ENCODE peak calls at places on chromosomes 11 and 22, in four cellular contexts. One of them, this sample, is unnamed.

GRCh38 chr22:45207981-45208664 is 32.6 kb downstream of the KIAA0930 start:
- DNase-seq in HepG2: no peak
- DNase-seq in K562: no peak
- DNase-seq in upper lobe of left lung: no peak
- DNase-seq in this sample: no peak

GRCh38 chr11:134610116-134610910 is 198.3 kb upstream of the B3GAT1 start:
- DNase-seq in HepG2: no peak
- DNase-seq in K562: no peak
- DNase-seq in upper lobe of left lung: no peak
- DNase-seq in this sample: no peak

GRCh38 chr11:126701555-126701897 is 299.0 kb downstream of the KIRREL3 start:
- DNase-seq in HepG2: no peak
- DNase-seq in K562: no peak
- DNase-seq in upper lobe of left lung: no peak
- DNase-seq in this sample: no peak

GRCh38 chr11:15534266-15534665 is 419.5 kb downstream of the INSC start:
- DNase-seq in HepG2: no peak
- DNase-seq in K562: no peak
- DNase-seq in upper lobe of left lung: no peak
- DNase-seq in this sample: no peak

GRCh38 chr22:17271711-17272451 is 52.6 kb upstream of the ADA2 start:
- DNase-seq in HepG2: no peak
- DNase-seq in K562: no peak
- DNase-seq in upper lobe of left lung: no peak
- DNase-seq in this sample: no peak

GRCh38 chr11:134356656-134357544 is 25.1 kb downstream of the GLB1L2 start:
- DNase-seq in HepG2: no peak
- DNase-seq in K562: no peak
- DNase-seq in upper lobe of left lung: no peak
- DNase-seq in this sample: no peak

GRCh38 chr11:128472128-128473110 is 114.9 kb downstream of the ETS1 start:
- DNase-seq in HepG2: peak; percentile 35
- DNase-seq in K562: no peak
- DNase-seq in upper lobe of left lung: no peak
- DNase-seq in this sample: no peak

GRCh38 chr22:47423861-47424820 is 661.7 kb downstream of the TBC1D22A start:
- DNase-seq in HepG2: no peak
- DNase-seq in K562: no peak
- DNase-seq in upper lobe of left lung: no peak
- DNase-seq in this sample: no peak

GRCh38 chr11:10307411-10308207 is 2.7 kb downstream of the ADM start:
- DNase-seq in HepG2: peak; percentile 71
- DNase-seq in K562: peak; percentile 83
- DNase-seq in upper lobe of left lung: peak; percentile 81
- DNase-seq in this sample: peak; percentile 89

GRCh38 chr22:19822301-19823117 is 32.2 kb downstream of the GNB1L start:
- DNase-seq in HepG2: no peak
- DNase-seq in K562: no peak
- DNase-seq in upper lobe of left lung: peak; percentile 47
- DNase-seq in this sample: peak; percentile 3

GRCh38 chr11:81913793-81914192 is 819.9 kb downstream of the FAM181B start:
- DNase-seq in HepG2: no peak
- DNase-seq in K562: no peak
- DNase-seq in upper lobe of left lung: no peak
- DNase-seq in this sample: no peak

GRCh38 chr11:18749681-18750319 is 23.8 kb upstream of the IGSF22 start:
- DNase-seq in HepG2: peak; percentile 25
- DNase-seq in K562: no peak
- DNase-seq in upper lobe of left lung: no peak
- DNase-seq in this sample: no peak

GRCh38 chr11:117456027-117456720 is 128.5 kb downstream of the CEP164 start:
- DNase-seq in HepG2: no peak
- DNase-seq in K562: no peak
- DNase-seq in upper lobe of left lung: no peak
- DNase-seq in this sample: no peak

GRCh38 chr11:65423516-65424199 is 1.1 kb downstream of the NEAT1 start:
- DNase-seq in HepG2: no peak
- DNase-seq in K562: no peak
- DNase-seq in upper lobe of left lung: peak; percentile 23
- DNase-seq in this sample: peak; percentile 44

GRCh38 chr11:118283756-118284350 is 19.8 kb upstream of the MPZL2 start:
- DNase-seq in HepG2: no peak
- DNase-seq in K562: no peak
- DNase-seq in upper lobe of left lung: no peak
- DNase-seq in this sample: no peak

GRCh38 chr11:73386026-73386425 is 9.8 kb downstream of the RELT start:
- DNase-seq in HepG2: no peak
- DNase-seq in K562: peak; percentile 76
- DNase-seq in upper lobe of left lung: peak; percentile 74
- DNase-seq in this sample: peak; percentile 40

GRCh38 chr22:20833225-20833665 is 25.4 kb downstream of the PI4KA start:
- DNase-seq in HepG2: no peak
- DNase-seq in K562: peak; percentile 46
- DNase-seq in upper lobe of left lung: no peak
- DNase-seq in this sample: no peak

GRCh38 chr11:92964471-92964870 is 5.0 kb upstream of the MTNR1B start:
- DNase-seq in HepG2: no peak
- DNase-seq in K562: no peak
- DNase-seq in upper lobe of left lung: no peak
- DNase-seq in this sample: peak; percentile 13
- TF ChIP-seq POLR2AphosphoS5 in HepG2: no peak
- TF ChIP-seq POLR2AphosphoS5 in K562: no peak
- TF ChIP-seq POLR2AphosphoS5 in upper lobe of left lung: no peak
- TF ChIP-seq POLR2AphosphoS5 in this sample: no peak

GRCh38 chr11:94152678-94153065 is 24.0 kb downstream of the PANX1 start:
- DNase-seq in HepG2: no peak
- DNase-seq in K562: no peak
- DNase-seq in upper lobe of left lung: no peak
- DNase-seq in this sample: no peak
- H3K4me1 ChIP-seq in HepG2: peaks cover 68% of the 10 kb centered on the region
- H3K4me1 ChIP-seq in K562: peaks cover 12% of the 10 kb centered on the region
- H3K4me1 ChIP-seq in upper lobe of left lung: peaks cover 35% of the 10 kb centered on the region
- H3K4me1 ChIP-seq in this sample: peaks cover 41% of the 10 kb centered on the region

GRCh38 chr11:38014405-38014804 is 1416.4 kb upstream of the RAG2 start:
- DNase-seq in HepG2: no peak
- DNase-seq in K562: no peak
- DNase-seq in upper lobe of left lung: no peak
- DNase-seq in this sample: no peak

DNA sequence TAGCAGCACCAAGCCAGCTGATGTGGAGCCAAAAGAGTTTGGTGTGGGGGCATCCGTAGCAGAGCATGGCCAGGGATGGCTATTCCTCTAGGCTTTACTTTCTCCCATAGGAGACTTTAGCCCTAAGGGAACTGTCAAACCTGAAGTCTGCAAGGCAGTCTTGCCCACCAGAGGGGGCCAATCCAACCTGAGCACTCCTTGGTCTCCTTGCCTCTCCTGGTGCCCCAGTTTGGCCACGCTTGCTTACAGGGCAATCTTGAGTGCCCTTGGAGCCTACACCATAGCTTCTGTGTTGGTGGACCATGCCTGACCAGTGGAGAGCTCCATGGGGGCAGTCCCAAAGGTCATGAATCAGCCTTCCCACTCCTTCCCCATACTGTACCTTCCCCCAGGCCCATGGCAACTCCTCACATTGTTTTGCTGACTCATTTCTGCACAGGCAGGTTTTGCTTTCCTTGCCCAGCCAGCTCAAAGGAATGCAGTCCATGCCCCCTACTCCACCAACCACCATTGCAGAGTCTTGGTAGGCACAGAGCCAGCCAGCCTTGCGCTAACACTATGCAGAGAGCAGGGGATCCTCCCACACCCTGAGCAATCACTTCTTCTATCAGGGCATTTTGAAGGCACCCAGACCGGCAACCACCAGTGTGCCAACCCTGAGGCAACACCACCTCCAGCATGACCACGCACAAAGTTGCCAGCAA is 1421.2 kb upstream of the RAG2 start:
- DNase-seq in HepG2: peak; percentile 0
- DNase-seq in K562: no peak
- DNase-seq in upper lobe of left lung: no peak
- DNase-seq in this sample: no peak
- TF ChIP-seq CTCF in HepG2: no peak
- TF ChIP-seq CTCF in K562: no peak
- TF ChIP-seq CTCF in upper lobe of left lung: no peak
- TF ChIP-seq CTCF in this sample: no peak

GRCh38 chr11:1303973-1304372 is 5.5 kb downstream of the TOLLIP start:
- DNase-seq in HepG2: no peak
- DNase-seq in K562: no peak
- DNase-seq in upper lobe of left lung: peak; percentile 75
- DNase-seq in this sample: peak; percentile 38

GRCh38 chr11:1302461-1303073 is 6.9 kb downstream of the TOLLIP start:
- DNase-seq in HepG2: peak; percentile 65
- DNase-seq in K562: no peak
- DNase-seq in upper lobe of left lung: no peak
- DNase-seq in this sample: no peak

GRCh38 chr11:1304376-1304775 is 5.1 kb downstream of the TOLLIP start:
- DNase-seq in HepG2: peak; percentile 81
- DNase-seq in K562: no peak
- DNase-seq in upper lobe of left lung: peak; percentile 41
- DNase-seq in this sample: peak; percentile 58

GRCh38 chr11:1302041-1302460 is 7.4 kb downstream of the TOLLIP start:
- DNase-seq in HepG2: no peak
- DNase-seq in K562: no peak
- DNase-seq in upper lobe of left lung: no peak
- DNase-seq in this sample: no peak

GRCh38 chr11:1303196-1303821 is 6.1 kb downstream of the TOLLIP start:
- DNase-seq in HepG2: no peak
- DNase-seq in K562: no peak
- DNase-seq in upper lobe of left lung: peak; percentile 34
- DNase-seq in this sample: peak; percentile 49
- TF ChIP-seq POLR2AphosphoS5 in HepG2: no peak
- TF ChIP-seq POLR2AphosphoS5 in K562: no peak
- TF ChIP-seq POLR2AphosphoS5 in upper lobe of left lung: no peak
- TF ChIP-seq POLR2AphosphoS5 in this sample: no peak

GRCh38 chr11:12114487-12115033 is 4.2 kb downstream of the MICAL2 start:
- DNase-seq in HepG2: no peak
- DNase-seq in K562: peak; percentile 50
- DNase-seq in upper lobe of left lung: no peak
- DNase-seq in this sample: no peak

GRCh38 chr11:12112150-12112520 is 1.7 kb downstream of the MICAL2 start:
- DNase-seq in HepG2: no peak
- DNase-seq in K562: no peak
- DNase-seq in upper lobe of left lung: no peak
- DNase-seq in this sample: no peak

GRCh38 chr11:12113294-12113693 is 2.9 kb downstream of the MICAL2 start:
- DNase-seq in HepG2: no peak
- DNase-seq in K562: no peak
- DNase-seq in upper lobe of left lung: no peak
- DNase-seq in this sample: no peak

GRCh38 chr11:12111482-12112149 is 1.2 kb downstream of the MICAL2 start:
- DNase-seq in HepG2: no peak
- DNase-seq in K562: no peak
- DNase-seq in upper lobe of left lung: no peak
- DNase-seq in this sample: no peak

DNA sequence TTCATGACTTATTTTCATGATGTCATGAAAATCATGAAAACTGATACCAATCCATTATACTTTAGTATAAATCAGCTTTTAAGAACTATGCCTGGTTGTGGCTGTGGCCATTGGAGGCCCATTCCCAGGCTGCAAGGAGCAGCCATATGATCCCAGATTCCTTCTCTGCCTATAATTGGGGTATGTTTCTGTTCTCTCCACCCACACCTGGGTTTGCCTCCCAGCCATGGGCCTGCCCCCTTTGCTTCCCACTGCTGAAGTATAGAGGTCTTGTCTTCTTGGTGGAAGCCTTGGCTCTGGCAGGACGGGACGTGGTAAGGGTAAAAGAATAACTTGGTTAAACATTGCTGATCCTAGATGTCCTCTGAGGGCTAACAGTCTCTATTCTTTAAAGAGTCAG is 2.3 kb downstream of the MICAL2 start:
- DNase-seq in HepG2: no peak
- DNase-seq in K562: no peak
- DNase-seq in upper lobe of left lung: no peak
- DNase-seq in this sample: no peak
- H3K4me1 ChIP-seq in HepG2: peaks cover 26% of the 10 kb centered on the region
- H3K4me1 ChIP-seq in K562: peaks cover 64% of the 10 kb centered on the region
- H3K4me1 ChIP-seq in upper lobe of left lung: peaks cover 36% of the 10 kb centered on the region
- H3K4me1 ChIP-seq in this sample: peaks cover 59% of the 10 kb centered on the region

DNA sequence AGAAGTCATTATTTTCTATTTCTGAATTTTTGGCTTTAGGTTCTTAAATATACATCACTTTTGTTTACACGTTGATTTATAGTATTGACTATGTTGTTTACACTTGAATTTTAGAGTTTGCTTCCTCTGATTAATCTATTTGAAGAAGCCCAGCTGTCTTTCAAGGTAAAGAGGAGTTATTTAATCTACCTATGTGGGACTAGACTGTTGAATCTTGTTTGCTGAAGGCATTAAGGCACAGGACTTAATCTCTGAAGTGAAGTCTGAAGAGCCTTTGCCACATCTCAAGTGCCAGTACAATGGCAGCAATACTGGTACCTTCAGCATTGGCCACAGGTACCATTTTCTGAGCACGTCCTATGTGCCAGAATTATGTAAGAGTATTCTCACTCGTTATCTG is 11.2 kb downstream of the POU2AF3 start:
- DNase-seq in HepG2: no peak
- DNase-seq in K562: no peak
- DNase-seq in upper lobe of left lung: no peak
- DNase-seq in this sample: no peak
- TF ChIP-seq CTCF in HepG2: no peak
- TF ChIP-seq CTCF in K562: no peak
- TF ChIP-seq CTCF in upper lobe of left lung: no peak
- TF ChIP-seq CTCF in this sample: no peak

GRCh38 chr22:42434283-42434682 is 2.1 kb upstream of the NFAM1 start:
- DNase-seq in HepG2: no peak
- DNase-seq in K562: no peak
- DNase-seq in upper lobe of left lung: no peak
- DNase-seq in this sample: no peak

GRCh38 chr22:42434748-42435425 is 2.7 kb upstream of the NFAM1 start:
- DNase-seq in HepG2: no peak
- DNase-seq in K562: no peak
- DNase-seq in upper lobe of left lung: no peak
- DNase-seq in this sample: no peak

GRCh38 chr22:42432020-42432596 is at the start of gene NFAM1:
- DNase-seq in HepG2: no peak
- DNase-seq in K562: no peak
- DNase-seq in upper lobe of left lung: peak; percentile 82
- DNase-seq in this sample: peak; percentile 30

GRCh38 chr22:42432818-42433217 is 615 bp upstream of the NFAM1 start:
- DNase-seq in HepG2: no peak
- DNase-seq in K562: no peak
- DNase-seq in upper lobe of left lung: no peak
- DNase-seq in this sample: no peak

GRCh38 chr22:42433754-42434153 is 1.6 kb upstream of the NFAM1 start:
- DNase-seq in HepG2: no peak
- DNase-seq in K562: no peak
- DNase-seq in upper lobe of left lung: no peak
- DNase-seq in this sample: no peak
- TF ChIP-seq POLR2AphosphoS5 in HepG2: no peak
- TF ChIP-seq POLR2AphosphoS5 in K562: no peak
- TF ChIP-seq POLR2AphosphoS5 in upper lobe of left lung: no peak
- TF ChIP-seq POLR2AphosphoS5 in this sample: no peak

GRCh38 chr11:106456651-106457050 is 379.2 kb downstream of the AASDHPPT start:
- DNase-seq in HepG2: no peak
- DNase-seq in K562: no peak
- DNase-seq in upper lobe of left lung: no peak
- DNase-seq in this sample: no peak
- H3K4me1 ChIP-seq in HepG2: peaks cover 44% of the 10 kb centered on the region
- H3K4me1 ChIP-seq in K562: no peaks in the 10 kb centered on the region
- H3K4me1 ChIP-seq in upper lobe of left lung: no peaks in the 10 kb centered on the region
- H3K4me1 ChIP-seq in this sample: no peaks in the 10 kb centered on the region

GRCh38 chr11:102061276-102061675 is 14.0 kb downstream of the CFAP300 start:
- DNase-seq in HepG2: peak; percentile 21
- DNase-seq in K562: no peak
- DNase-seq in upper lobe of left lung: no peak
- DNase-seq in this sample: no peak
- TF ChIP-seq CTCF in HepG2: peak; percentile 73
- TF ChIP-seq CTCF in K562: no peak
- TF ChIP-seq CTCF in upper lobe of left lung: peak; percentile 5
- TF ChIP-seq CTCF in this sample: no peak